ENCODE peak calls at places on chromosomes 16 and 17, in five cellular contexts. C, Q, E, M and L are unnamed samples. For H3K4me1, the result is how much of the 10 kb centered on the place peaks cover.

GRCh38 chr16:23124315-23124714 is 24.9 kb downstream of the USP31 start:
- DNase-seq in Q (no peak), M (no peak), C (no peak), E (peak), L (no peak)

GRCh38 chr17:16938496-16939270 is 33.2 kb downstream of the TNFRSF13B start:
- DNase-seq in C (peak), Q (no peak), E (no peak), M (peak), L (peak)

GRCh38 chr17:76146053-76146875 is 5.2 kb upstream of the FOXJ1 start:
- DNase-seq in E (peak), Q (no peak), M (peak), C (no peak), L (no peak)

GRCh38 chr16:70582280-70582978 is 58.8 kb downstream of the SF3B3 start:
- DNase-seq in C (no peak), E (no peak), M (no peak), Q (no peak), L (no peak)

GRCh38 chr17:57356722-57357391 is 100.5 kb downstream of the MSI2 start:
- DNase-seq in E (no peak), C (no peak), Q (no peak), M (no peak), L (peak)

GRCh38 chr16:24848065-24848464 is 2.3 kb downstream of the SLC5A11 start:
- DNase-seq in E (peak), C (no peak), Q (no peak), M (no peak), L (no peak)

GRCh38 chr16:10517868-10518267 is 62.5 kb downstream of the EMP2 start:
- DNase-seq in Q (no peak), M (no peak), C (no peak), E (no peak), L (no peak)

GRCh38 chr16:71807905-71808592 is 585 bp downstream of the AP1G1 start:
- DNase-seq in Q (no peak), M (no peak), E (peak), C (no peak), L (no peak)

GRCh38 chr17:39231587-39232551 is 6.1 kb upstream of the STAC2 start:
- DNase-seq in Q (no peak), C (no peak), E (peak), M (peak), L (peak)

GRCh38 chr16:21169249-21169981 is 10.9 kb downstream of the LDAF1 start:
- DNase-seq in E (peak), M (no peak), Q (no peak), C (no peak), L (no peak)

GRCh38 chr17:6711681-6712057 is 1.5 kb downstream of the SLC13A5 start:
- DNase-seq in Q (no peak), C (no peak), E (no peak), M (no peak), L (no peak)

GRCh38 chr17:83099570-83100181 is 20.3 kb downstream of the METRNL start:
- DNase-seq in E (no peak), M (no peak), C (peak), Q (no peak), L (peak)

GRCh38 chr16:27547134-27547533 is 2.6 kb downstream of the GTF3C1 start:
- DNase-seq in C (no peak), Q (no peak), M (peak), E (peak), L (no peak)

GRCh38 chr17:59121901-59122480 is 15.3 kb upstream of the TRIM37 start:
- DNase-seq in E (no peak), M (no peak), C (no peak), Q (no peak), L (no peak)

GRCh38 chr16:83781-84615 is 6.0 kb downstream of the MPG start:
- DNase-seq in M (no peak), Q (no peak), C (no peak), E (peak), L (no peak)

GRCh38 chr16:89358030-89359005 is 132.0 kb downstream of the ANKRD11 start:
- DNase-seq in Q (no peak), C (no peak), E (no peak), M (peak), L (no peak)

GRCh38 chr17:65039349-65039988 is 17.1 kb downstream of the GNA13 start:
- DNase-seq in Q (no peak), M (no peak), E (no peak), C (no peak), L (no peak)

GRCh38 chr17:51259574-51260236 is at the start of gene MBTD1:
- DNase-seq in E (peak), C (peak), M (peak), Q (peak), L (peak)

GRCh38 chr16:55703003-55704001 is 47.5 kb downstream of the SLC6A2 start:
- DNase-seq in M (no peak), C (no peak), E (peak), Q (no peak), L (no peak)

GRCh38 chr16:24729967-24730815 is 740 bp downstream of the TNRC6A start:
- DNase-seq in M (no peak), Q (no peak), C (no peak), E (peak), L (peak)

GRCh38 chr17:58504826-58505351 is 9.5 kb downstream of the MTMR4 start:
- DNase-seq in Q (no peak), C (peak), E (no peak), M (no peak), L (no peak)

GRCh38 chr16:85350146-85350728 is 238.0 kb upstream of the CIBAR2 start:
- DNase-seq in Q (no peak), E (no peak), C (no peak), M (no peak), L (peak)

GRCh38 chr17:39069114-39069756 is 82.2 kb downstream of the PLXDC1 start:
- DNase-seq in Q (no peak), E (peak), C (no peak), M (no peak), L (no peak)

GRCh38 chr16:86577314-86577971 is 906 bp upstream of the FOXL1 start:
- DNase-seq in M (no peak), C (no peak), E (peak), Q (no peak), L (no peak)

GRCh38 chr16:31243734-31244670 is 15.8 kb upstream of the ITGAM start:
- DNase-seq in M (no peak), C (no peak), Q (no peak), E (no peak), L (no peak)

GRCh38 chr16:57590654-57591085 is 37.8 kb upstream of the ADGRG1 start:
- DNase-seq in C (no peak), Q (no peak), M (no peak), E (peak), L (no peak)

GRCh38 chr16:57720142-57720575 is 15.4 kb upstream of the KATNB1 start:
- DNase-seq in Q (peak), C (no peak), E (peak), M (peak), L (peak)

GRCh38 chr16:15803608-15804007 is 53.2 kb downstream of the MYH11 start:
- DNase-seq in M (peak), Q (no peak), C (no peak), E (no peak), L (no peak)

GRCh38 chr16:66940236-66940635 is 4.9 kb downstream of the CES2 start:
- DNase-seq in C (no peak), M (no peak), E (no peak), Q (no peak), L (no peak)

GRCh38 chr16:4293822-4294457 is 21.1 kb upstream of the TFAP4 start:
- DNase-seq in E (peak), M (no peak), Q (peak), C (peak), L (peak)

GRCh38 chr16:84461029-84461415 is 43.4 kb downstream of the MEAK7 start:
- DNase-seq in M (peak), E (no peak), Q (no peak), C (no peak), L (peak)

GRCh38 chr16:10541396-10541795 is 39.0 kb downstream of the EMP2 start:
- DNase-seq in C (no peak), Q (no peak), E (no peak), M (no peak), L (no peak)

GRCh38 chr17:67488768-67489167 is 111.7 kb downstream of the PITPNC1 start:
- DNase-seq in C (no peak), E (no peak), Q (no peak), M (no peak), L (no peak)

GRCh38 chr17:14301761-14302401 is 1.0 kb downstream of the HS3ST3B1 start:
- DNase-seq in M (peak), C (no peak), Q (peak), E (peak), L (peak)

GRCh38 chr17:74631468-74632195 is 8.1 kb upstream of the CD300E start:
- DNase-seq in M (no peak), E (no peak), C (peak), Q (no peak), L (no peak)

GRCh38 chr17:3795758-3796102 is 5.3 kb downstream of the ITGAE start:
- DNase-seq in C (no peak), Q (no peak), E (no peak), M (no peak), L (no peak)

GRCh38 chr16:56408379-56409098 is 16.8 kb downstream of the AMFR start:
- DNase-seq in Q (no peak), C (no peak), M (no peak), E (no peak), L (no peak)

GRCh38 chr17:4566785-4567184 is 6.4 kb upstream of the GGT6 start:
- DNase-seq in C (no peak), Q (peak), E (peak), M (peak), L (peak)

GRCh38 chr16:26598989-26599785 is 467.5 kb upstream of the C16orf82 start:
- DNase-seq in M (no peak), E (no peak), C (no peak), Q (no peak), L (no peak)

GRCh38 chr16:785563-786535 is 2.3 kb downstream of the RPUSD1 start:
- DNase-seq in M (peak), Q (peak), E (peak), C (peak), L (peak)

DNA sequence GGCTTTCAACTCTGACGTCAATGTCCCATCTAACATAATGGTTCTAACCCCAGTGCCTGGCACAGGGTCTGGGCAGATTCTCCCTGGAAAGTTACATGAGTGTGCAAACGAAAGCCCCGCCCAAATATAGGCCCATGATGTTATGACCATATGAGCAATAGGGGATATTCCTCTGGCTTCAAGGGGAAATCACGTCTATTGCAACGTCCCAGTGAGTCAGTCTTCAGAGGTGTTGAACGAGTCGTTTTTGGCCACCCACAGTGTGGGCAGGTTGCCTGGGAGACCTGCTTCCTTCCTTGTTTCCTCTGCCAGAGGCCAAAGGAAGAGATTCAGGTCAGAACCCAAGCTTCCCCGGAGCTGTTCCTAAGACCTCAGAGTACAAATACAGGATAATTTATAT is 30.3 kb downstream of the PIK3R5 start:
- DNase-seq in Q (peak), M (peak), C (no peak), E (no peak), L (no peak)
- H3K4me1 ChIP-seq in Q (under half), M (under half), C (under half), E (under half), L (under half)

DNA sequence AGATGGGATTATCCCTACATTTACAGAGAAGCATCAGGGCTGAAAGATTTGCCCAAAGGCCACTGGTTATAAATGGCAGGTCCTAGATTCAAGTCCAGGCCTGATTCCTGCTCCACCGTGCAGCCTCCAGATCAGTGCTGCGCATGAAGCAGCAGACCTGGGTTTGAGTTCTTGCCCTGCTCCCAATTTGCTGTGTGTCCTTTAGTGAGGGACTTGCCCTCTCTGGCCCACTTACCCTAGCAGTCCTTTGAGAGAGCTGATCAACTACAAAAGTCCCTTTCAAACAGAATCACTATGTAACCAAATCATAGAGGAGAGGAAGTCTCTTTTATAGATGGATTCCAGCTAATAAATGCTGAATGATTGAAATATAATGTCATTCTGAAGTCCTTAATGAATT is 200.4 kb downstream of the RAB11FIP4 start:
- DNase-seq in M (peak), C (no peak), E (no peak), Q (no peak), L (no peak)
- H3K27ac ChIP-seq in M (no peak), C (peak), E (no peak), Q (no peak), L (no peak)

DNA sequence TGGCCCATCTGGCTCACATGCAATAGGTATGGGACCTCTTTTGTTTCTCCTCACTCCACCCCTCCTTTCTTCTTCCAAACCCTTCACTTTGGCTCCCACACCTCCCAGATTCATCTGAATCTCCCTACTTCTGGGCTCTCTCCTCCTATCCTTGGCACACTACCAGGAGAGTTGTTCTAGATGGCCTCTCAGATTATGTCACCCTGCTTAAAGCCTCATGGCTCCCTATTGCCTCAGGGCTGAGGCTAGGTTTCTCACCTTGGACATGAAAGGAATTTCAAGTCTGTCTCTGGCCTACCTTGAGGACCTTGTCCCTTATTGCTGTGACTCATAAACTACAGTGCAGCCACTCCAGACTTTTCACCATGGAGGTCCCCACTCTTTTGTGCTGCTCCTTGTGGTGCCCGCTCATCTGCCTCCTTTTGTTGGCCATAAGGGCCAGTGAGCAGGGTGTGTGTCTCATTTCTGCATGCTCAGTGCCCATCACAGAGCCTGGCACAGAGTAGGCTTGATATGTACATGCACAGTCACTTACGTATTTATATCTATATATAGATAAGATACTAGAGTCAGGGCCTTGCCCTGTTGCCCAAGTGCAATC is 1.0 kb upstream of the MFAP4 start:
- DNase-seq in E (peak), M (peak), Q (no peak), C (peak), L (no peak)
- H3K4me1 ChIP-seq in E (under half), M (under half), Q (under half), C (half or more), L (half or more)

GRCh38 chr17:10761281-10761680 is 31.5 kb upstream of the TMEM220 start:
- DNase-seq in Q (no peak), M (no peak), E (no peak), C (no peak), L (no peak)
- H3K27ac ChIP-seq in Q (no peak), M (no peak), E (no peak), C (no peak), L (no peak)